ENCODE peak calls at places on chromosomes 7 and 10, in six cellular contexts. J is Peyer's patch; S is stimulated activated CD4-positive, alpha-beta T cell treated with anti-CD3 and anti-CD28 coated beads, Interleukin-4, amount 100 ng/mL, for 48 hours; T is HFF-Myc; N is GM12891; G is NAMALWA. W is an unnamed sample.

GRCh38 chr7:45598697-45599520 is 24.7 kb downstream of the ADCY1 start:
- DNase-seq in J (no peak), S (no peak), T (no peak), N (no peak), G (no peak), W (no peak)

GRCh38 chr10:14219411-14219810 is 111.3 kb downstream of the FRMD4A start:
- DNase-seq in J (no peak), S (no peak), T (no peak), N (no peak), G (no peak), W (no peak)

GRCh38 chr7:40536406-40536805 is 401.6 kb downstream of the SUGCT start:
- DNase-seq in J (no peak), S (no peak), T (no peak), N (no peak), G (no peak), W (peak)

GRCh38 chr10:31359979-31360378 is 41.0 kb downstream of the ZEB1 start:
- DNase-seq in J (no peak), S (no peak), T (no peak), N (no peak), G (no peak), W (no peak)

GRCh38 chr10:76111986-76112825 is 680.8 kb downstream of the LRMDA start:
- DNase-seq in J (no peak), S (no peak), T (no peak), N (no peak), G (no peak), W (peak)

GRCh38 chr10:79405221-79405994 is 40.0 kb downstream of the ZCCHC24 start:
- DNase-seq in J (no peak), S (no peak), T (no peak), N (no peak), G (no peak), W (no peak)

GRCh38 chr10:86665868-86666267 is 2.4 kb upstream of the LDB3 start:
- DNase-seq in J (no peak), S (no peak), T (no peak), N (no peak), G (no peak), W (no peak)

GRCh38 chr10:100977436-100977835 is 8.1 kb downstream of the SEMA4G start:
- DNase-seq in J (no peak), S (no peak), T (no peak), N (no peak), G (no peak), W (no peak)

GRCh38 chr10:60441515-60441914 is 51.8 kb upstream of the ANK3 start:
- DNase-seq in J (no peak), S (no peak), T (no peak), N (no peak), G (peak), W (no peak)

GRCh38 chr7:46383605-46384004 is 462.5 kb upstream of the IGFBP3 start:
- DNase-seq in J (no peak), S (no peak), T (no peak), N (no peak), G (no peak), W (peak)

GRCh38 chr7:100563809-100564400 is 9.8 kb downstream of the SAP25 start:
- DNase-seq in J (peak), S (peak), T (no peak), N (peak), G (peak), W (peak)

GRCh38 chr7:21568762-21569161 is 25.9 kb downstream of the DNAH11 start:
- DNase-seq in J (no peak), S (no peak), T (no peak), N (no peak), G (no peak), W (peak)

GRCh38 chr10:101041252-101041761 is 10.3 kb downstream of the SFXN3 start:
- DNase-seq in J (peak), S (peak), T (no peak), N (no peak), G (peak), W (peak)

GRCh38 chr7:142001163-142001874 is 5.6 kb downstream of the MGAM start:
- DNase-seq in J (peak), S (no peak), T (no peak), N (no peak), G (no peak), W (peak)

GRCh38 chr7:136618788-136619187 is 249.7 kb upstream of the CHRM2 start:
- DNase-seq in J (no peak), S (no peak), T (no peak), N (no peak), G (no peak), W (no peak)

GRCh38 chr10:100904903-100905302 is 7.9 kb upstream of the SLF2 start:
- DNase-seq in J (no peak), S (no peak), T (no peak), N (no peak), G (no peak), W (no peak)

GRCh38 chr10:33329178-33329577 is 5.3 kb downstream of the NRP1 start:
- DNase-seq in J (no peak), S (no peak), T (no peak), N (no peak), G (no peak), W (no peak)

GRCh38 chr10:71718165-71718678 is 1.4 kb downstream of the C10orf105 start:
- DNase-seq in J (no peak), S (no peak), T (no peak), N (no peak), G (no peak), W (no peak)

GRCh38 chr10:104209575-104210198 is 22.5 kb downstream of the CFAP43 start:
- DNase-seq in J (no peak), S (no peak), T (no peak), N (no peak), G (peak), W (peak)

GRCh38 chr10:110430369-110431273 is 67.1 kb upstream of the DUSP5 start:
- DNase-seq in J (peak), S (no peak), T (no peak), N (no peak), G (no peak), W (no peak)

GRCh38 chr10:84140036-84140379 is 699 bp downstream of the GHITM start:
- DNase-seq in J (no peak), S (no peak), T (no peak), N (no peak), G (no peak), W (peak)

GRCh38 chr10:31700222-31700621 is 228.4 kb downstream of the ARHGAP12 start:
- DNase-seq in J (no peak), S (no peak), T (no peak), N (no peak), G (no peak), W (no peak)